ENCODE peak calls at places on chromosomes 4 and X, in six cellular contexts. O is heart left ventricle; U is pancreas; H is WERI-Rb-1; E is left ventricle myocardium inferior; L is CD8-positive, alpha-beta memory T cell. C is an unnamed sample.

GRCh38 chrX:1507511-1508463 is 29.2 kb downstream of the P2RY8 start:
- DNase-seq in O (no peak), U (no peak), H (no peak), E (no peak), L (peak; percentile 41), C (no peak)

GRCh38 chr4:107814758-107815552 is 9.8 kb upstream of the SGMS2 start:
- DNase-seq in O (no peak), U (no peak), H (no peak), E (no peak), L (no peak), C (no peak)

GRCh38 chr4:162163892-162164759 is at the start of gene FSTL5:
- DNase-seq in O (peak; percentile 9), U (peak; percentile 73), H (peak; percentile 99), E (peak; percentile 18), L (peak; percentile 5), C (peak; percentile 10)

GRCh38 chr4:101420661-101421060 is 73.3 kb upstream of the PPP3CA start:
- DNase-seq in O (no peak), U (no peak), H (no peak), E (no peak), L (no peak), C (no peak)

GRCh38 chr4:73417973-73418372 is 13.9 kb downstream of the ALB start:
- DNase-seq in O (no peak), U (no peak), H (no peak), E (no peak), L (no peak), C (no peak)

GRCh38 chr4:20463176-20463430 is 211.4 kb downstream of the SLIT2 start:
- DNase-seq in O (no peak), U (no peak), H (no peak), E (no peak), L (no peak), C (no peak)

GRCh38 chr4:47490550-47490949 is 5.5 kb downstream of the ATP10D start:
- DNase-seq in O (peak; percentile 22), U (no peak), H (peak; percentile 17), E (no peak), L (no peak), C (no peak)

GRCh38 chr4:147034372-147034771 is 88.7 kb upstream of the TTC29 start:
- DNase-seq in O (no peak), U (no peak), H (no peak), E (no peak), L (no peak), C (no peak)

GRCh38 chr4:81421346-81422218 is 50.1 kb downstream of the RASGEF1B start:
- DNase-seq in O (no peak), U (no peak), H (no peak), E (no peak), L (no peak), C (no peak)

GRCh38 chr4:128660361-128660964 is 149.0 kb upstream of the JADE1 start:
- DNase-seq in O (peak; percentile 26), U (no peak), H (no peak), E (no peak), L (no peak), C (no peak)

GRCh38 chr4:105633241-105633640 is 75.2 kb downstream of the INTS12 start:
- DNase-seq in O (no peak), U (no peak), H (no peak), E (no peak), L (no peak), C (no peak)

GRCh38 chrX:614136-614535 is 16.5 kb upstream of the SHOX start:
- DNase-seq in O (no peak), U (no peak), H (no peak), E (no peak), L (no peak), C (no peak)

GRCh38 chrX:136039968-136040367 is 54.7 kb downstream of the SLC9A6 start:
- DNase-seq in O (no peak), U (no peak), H (no peak), E (no peak), L (no peak), C (no peak)

GRCh38 chrX:18964880-18965279 is 19.0 kb downstream of the PHKA2 start:
- DNase-seq in O (no peak), U (no peak), H (no peak), E (no peak), L (no peak), C (no peak)

GRCh38 chr4:42331914-42332368 is 65.3 kb upstream of the SHISA3 start:
- DNase-seq in O (peak; percentile 24), U (no peak), H (no peak), E (peak; percentile 56), L (no peak), C (no peak)

GRCh38 chr4:168840988-168841681 is 168.9 kb downstream of the CBR4 start:
- DNase-seq in O (peak; percentile 39), U (no peak), H (no peak), E (peak; percentile 62), L (no peak), C (peak; percentile 4)

GRCh38 chr4:140861359-140862181 is 105.4 kb upstream of the TBC1D9 start:
- DNase-seq in O (peak; percentile 52), U (peak; percentile 19), H (peak; percentile 72), E (no peak), L (peak; percentile 13), C (peak; percentile 34)

GRCh38 chrX:47145408-47146120 is 543 bp downstream of the RBM10 start:
- DNase-seq in O (no peak), U (no peak), H (no peak), E (no peak), L (no peak), C (no peak)

GRCh38 chr4:44487341-44487740 is 38.7 kb upstream of the KCTD8 start:
- DNase-seq in O (no peak), U (no peak), H (no peak), E (no peak), L (no peak), C (no peak)

GRCh38 chrX:11663875-11664210 is 1.9 kb downstream of the ARHGAP6 start:
- DNase-seq in O (no peak), U (no peak), H (no peak), E (no peak), L (no peak), C (no peak)

GRCh38 chrX:11913001-11913400 is 155.0 kb downstream of the MSL3 start:
- DNase-seq in O (no peak), U (no peak), H (no peak), E (no peak), L (no peak), C (no peak)

GRCh38 chrX:8913665-8914409 is 112.7 kb upstream of the FAM9A start:
- DNase-seq in O (peak; percentile 11), U (no peak), H (no peak), E (peak; percentile 21), L (no peak), C (no peak)

GRCh38 chr4:109472343-109472761 is 38.7 kb downstream of the SEC24B start:
- DNase-seq in O (no peak), U (no peak), H (no peak), E (no peak), L (no peak), C (no peak)

GRCh38 chr4:18039113-18039512 is 17.6 kb upstream of the LCORL start:
- DNase-seq in O (no peak), U (no peak), H (no peak), E (no peak), L (no peak), C (no peak)

GRCh38 chr4:182404371-182404770 is 161.2 kb downstream of the TENM3 start:
- DNase-seq in O (no peak), U (no peak), H (no peak), E (no peak), L (no peak), C (no peak)

GRCh38 chr4:81052119-81053068 is 21.9 kb downstream of the BMP3 start:
- DNase-seq in O (peak; percentile 11), U (peak; percentile 55), H (peak; percentile 73), E (no peak), L (peak; percentile 47), C (peak; percentile 50)

GRCh38 chr4:41216294-41217019 is 2.1 kb upstream of the APBB2 start:
- DNase-seq in O (peak; percentile 68), U (peak; percentile 89), H (peak; percentile 94), E (peak; percentile 61), L (peak; percentile 3), C (no peak)

DNA sequence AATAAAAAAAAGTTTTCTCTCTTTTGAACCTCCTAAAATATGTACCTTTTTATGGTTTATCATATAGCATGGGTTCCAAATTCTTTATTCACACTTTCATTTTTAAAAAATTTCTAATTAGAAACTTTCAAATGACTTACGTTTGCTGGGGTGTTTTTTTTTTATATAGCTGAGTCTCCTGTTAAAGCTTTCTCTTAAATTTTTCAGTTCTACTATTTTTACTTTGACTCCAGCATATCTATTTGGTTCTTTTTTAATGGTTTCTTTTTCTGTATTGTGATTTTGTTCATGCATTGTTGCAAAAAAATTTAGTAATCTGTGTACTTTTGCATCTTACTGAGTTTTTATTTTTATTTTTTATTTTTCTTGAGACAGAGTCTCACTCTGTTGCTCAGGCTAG is 22.3 kb downstream of the ZNF718 start:
- DNase-seq in O (no peak), U (no peak), H (no peak), E (no peak), L (no peak), C (no peak)
- H3K27ac ChIP-seq in O (no peak overlapping the region), U (no peak overlapping the region), H (no peak overlapping the region), E (no peak overlapping the region), L (no peak overlapping the region), C (no peak overlapping the region)

GRCh38 chr4:153963216-153963615 is 174.3 kb upstream of the SFRP2 start:
- DNase-seq in O (no peak), U (no peak), H (no peak), E (no peak), L (no peak), C (no peak)
- H3K27ac ChIP-seq in O (no peak overlapping the region), U (no peak overlapping the region), H (no peak overlapping the region), E (no peak overlapping the region), L (no peak overlapping the region), C (no peak overlapping the region)

GRCh38 chr4:137541181-137541580 is 8.9 kb upstream of the PCDH18 start:
- DNase-seq in O (no peak), U (no peak), H (no peak), E (no peak), L (no peak), C (no peak)
- H3K27ac ChIP-seq in O (no peak overlapping the region), U (no peak overlapping the region), H (no peak overlapping the region), E (no peak overlapping the region), L (no peak overlapping the region), C (no peak overlapping the region)

GRCh38 chr4:77881460-77882295 is 19.0 kb downstream of the MRPL1 start:
- DNase-seq in O (no peak), U (no peak), H (no peak), E (no peak), L (no peak), C (no peak)

GRCh38 chr4:77880784-77881183 is 18.2 kb downstream of the MRPL1 start:
- DNase-seq in O (no peak), U (no peak), H (no peak), E (no peak), L (no peak), C (no peak)

GRCh38 chr4:77877167-77877566 is 14.5 kb downstream of the MRPL1 start:
- DNase-seq in O (no peak), U (no peak), H (no peak), E (no peak), L (peak; percentile 11), C (no peak)

GRCh38 chr4:77877771-77878170 is 15.1 kb downstream of the MRPL1 start:
- DNase-seq in O (no peak), U (no peak), H (no peak), E (no peak), L (no peak), C (no peak)

DNA sequence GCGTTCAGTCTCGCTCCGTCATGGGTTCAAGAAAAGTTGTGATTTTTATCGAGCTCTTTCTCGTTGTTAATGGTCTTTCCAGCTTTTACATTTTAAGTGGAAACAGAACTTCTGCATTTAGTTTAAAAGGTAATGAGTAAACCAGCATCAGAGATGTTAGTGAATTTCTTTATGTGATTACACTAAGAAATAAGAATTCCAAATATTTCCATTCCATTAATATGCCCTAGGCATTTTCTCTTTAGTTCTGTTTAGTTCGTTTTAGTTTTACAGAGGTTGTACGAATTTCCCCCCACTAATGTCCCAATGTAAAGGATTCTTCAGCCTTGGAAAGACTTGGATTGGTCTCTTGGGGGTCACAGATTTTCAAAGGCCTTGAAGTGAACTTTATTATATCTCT is 15.5 kb downstream of the MRPL1 start:
- DNase-seq in O (no peak), U (no peak), H (no peak), E (no peak), L (no peak), C (no peak)
- H3K27ac ChIP-seq in O (no peak overlapping the region), U (no peak overlapping the region), H (no peak overlapping the region), E (no peak overlapping the region), L (no peak overlapping the region), C (no peak overlapping the region)

C was measured in substantia nigra.